ENCODE peak calls at places on chromosomes 3 and 15, in eight cellular contexts. H is psoas muscle, C is adrenal gland, F is astrocyte, D is tibial nerve, E is heart right ventricle, A is neuronal stem cell, V is tibial artery. U is an unnamed sample.
A peak's percentile ranks its signal among the peaks of the same experiment; 100 is the strongest.

GRCh38 chr3:41290736-41291135 is 91.4 kb downstream of the CTNNB1 start:
- DNase-seq in E (no peak), D (no peak), H (no peak), F (no peak), C (no peak), A (no peak), V (no peak), U (peak; percentile 17)

GRCh38 chr3:41328916-41329315 is 129.6 kb downstream of the CTNNB1 start:
- DNase-seq in D (no peak), H (no peak), F (peak; percentile 64), A (no peak), C (no peak), E (no peak), V (no peak), U (no peak)

GRCh38 chr3:126398423-126399347 is 4.0 kb downstream of the CFAP100 start:
- DNase-seq in H (no peak), A (no peak), V (peak; percentile 50), C (no peak), F (no peak), E (no peak), D (no peak), U (no peak)

GRCh38 chr3:156360992-156361391 is 193.9 kb downstream of the SSR3 start:
- DNase-seq in C (no peak), A (no peak), H (no peak), V (no peak), F (no peak), E (no peak), D (no peak), U (no peak)

GRCh38 chr3:69081583-69082262 is 1.6 kb upstream of the UBA3 start:
- DNase-seq in V (no peak), D (no peak), C (no peak), F (peak; percentile 51), A (no peak), E (no peak), H (no peak), U (no peak)

GRCh38 chr15:101262551-101262950 is 10.7 kb upstream of the CHSY1 start:
- DNase-seq in E (no peak), D (no peak), A (no peak), F (no peak), C (no peak), V (no peak), H (no peak), U (no peak)

GRCh38 chr3:52779011-52779410 is 1.6 kb downstream of the ITIH1 start:
- DNase-seq in H (no peak), A (no peak), C (no peak), E (no peak), F (no peak), D (no peak), V (no peak), U (no peak)

GRCh38 chr3:48634661-48635221 is 520 bp downstream of the SLC26A6 start:
- DNase-seq in E (peak; percentile 26), C (peak; percentile 44), V (peak; percentile 86), H (peak; percentile 60), A (peak; percentile 38), F (peak; percentile 45), D (peak; percentile 36), U (peak; percentile 66)

GRCh38 chr3:66182228-66182627 is 38.6 kb upstream of the SLC25A26 start:
- DNase-seq in A (no peak), F (no peak), V (no peak), E (peak; percentile 21), C (no peak), D (no peak), H (no peak), U (no peak)

GRCh38 chr3:96083610-96084009 is 730.8 kb upstream of the EPHA6 start:
- DNase-seq in V (no peak), F (no peak), C (no peak), D (no peak), E (no peak), H (no peak), A (no peak), U (no peak)

GRCh38 chr15:56074866-56075265 is 81.5 kb upstream of the NEDD4 start:
- DNase-seq in H (no peak), F (no peak), A (no peak), D (no peak), E (no peak), V (no peak), C (no peak), U (no peak)

GRCh38 chr15:101029971-101030661 is 111.0 kb downstream of the LRRK1 start:
- DNase-seq in D (no peak), C (no peak), V (peak; percentile 61), E (peak; percentile 2), F (no peak), H (no peak), A (no peak), U (no peak)

GRCh38 chr15:75038948-75039533 is 15.7 kb downstream of the PPCDC start:
- DNase-seq in A (no peak), D (no peak), C (no peak), F (no peak), H (no peak), E (no peak), V (no peak), U (no peak)

DNA sequence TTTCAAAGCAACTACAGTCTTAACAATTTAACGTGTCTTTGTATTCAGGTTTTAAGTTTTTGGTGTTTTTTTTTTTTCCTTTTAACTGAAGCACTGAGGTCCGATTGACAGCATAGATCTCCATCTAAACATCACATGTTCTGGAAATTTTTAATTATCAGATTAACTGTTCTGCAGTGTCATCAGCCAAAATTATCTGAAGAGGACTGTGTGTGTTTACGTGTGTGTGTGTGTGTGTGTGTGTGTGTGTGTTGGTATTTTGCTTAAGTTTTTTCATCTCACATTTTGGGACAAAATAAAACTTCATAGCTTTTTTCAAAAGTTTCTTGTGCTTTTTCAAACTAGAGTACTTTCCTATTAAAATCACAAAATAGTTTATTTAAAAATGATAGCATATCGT is 1.8 kb downstream of the PIK3CA start:
- DNase-seq in H (no peak), D (no peak), F (no peak), A (no peak), V (no peak), E (no peak), C (no peak), U (no peak)
- H3K4me3 ChIP-seq in H (peak overlapping the region; percentile 96), D (peak overlapping the region; percentile 100), F (peak overlapping the region; percentile 97), A (peak overlapping the region; percentile 66), V (peak overlapping the region; percentile 83), E (peak overlapping the region; percentile 87), C (peak overlapping the region; percentile 95), U (peak overlapping the region; percentile 85)

GRCh38 chr15:26323564-26323963 is 449.3 kb downstream of the GABRB3 start:
- DNase-seq in E (no peak), F (no peak), H (no peak), A (no peak), D (no peak), C (no peak), V (no peak), U (no peak)

GRCh38 chr15:26325495-26325894 is 447.4 kb downstream of the GABRB3 start:
- DNase-seq in V (no peak), A (no peak), F (no peak), C (no peak), D (no peak), E (no peak), H (no peak), U (no peak)
- H3K4me3 ChIP-seq in V (no peak overlapping the region), A (no peak overlapping the region), F (no peak overlapping the region), C (no peak overlapping the region), D (no peak overlapping the region), E (no peak overlapping the region), H (no peak overlapping the region), U (no peak overlapping the region)

GRCh38 chr15:72196409-72197044 is 1.1 kb downstream of the GRAMD2A start:
- DNase-seq in F (no peak), V (no peak), C (no peak), H (no peak), D (no peak), E (no peak), A (no peak), U (no peak)

GRCh38 chr15:72198410-72199270 is 1.1 kb upstream of the GRAMD2A start:
- DNase-seq in D (no peak), A (no peak), F (no peak), V (no peak), C (no peak), H (no peak), E (no peak), U (no peak)

GRCh38 chr15:72197460-72198409 is at the start of gene GRAMD2A:
- DNase-seq in D (no peak), H (peak; percentile 34), V (no peak), A (no peak), F (peak; percentile 21), E (no peak), C (no peak), U (peak; percentile 57)

GRCh38 chr15:72195101-72195511 is 2.5 kb downstream of the GRAMD2A start:
- DNase-seq in V (no peak), E (no peak), F (no peak), H (no peak), C (no peak), A (no peak), D (no peak), U (no peak)

GRCh38 chr15:72197045-72197459 is 535 bp downstream of the GRAMD2A start:
- DNase-seq in F (no peak), A (no peak), V (no peak), D (no peak), H (no peak), C (no peak), E (no peak), U (no peak)
- H3K4me3 ChIP-seq in F (no peak overlapping the region), A (no peak overlapping the region), V (peak overlapping the region; percentile 59), D (peak overlapping the region; percentile 78), H (peak overlapping the region; percentile 62), C (peak overlapping the region; percentile 70), E (peak overlapping the region; percentile 54), U (peak overlapping the region; percentile 39)

DNA sequence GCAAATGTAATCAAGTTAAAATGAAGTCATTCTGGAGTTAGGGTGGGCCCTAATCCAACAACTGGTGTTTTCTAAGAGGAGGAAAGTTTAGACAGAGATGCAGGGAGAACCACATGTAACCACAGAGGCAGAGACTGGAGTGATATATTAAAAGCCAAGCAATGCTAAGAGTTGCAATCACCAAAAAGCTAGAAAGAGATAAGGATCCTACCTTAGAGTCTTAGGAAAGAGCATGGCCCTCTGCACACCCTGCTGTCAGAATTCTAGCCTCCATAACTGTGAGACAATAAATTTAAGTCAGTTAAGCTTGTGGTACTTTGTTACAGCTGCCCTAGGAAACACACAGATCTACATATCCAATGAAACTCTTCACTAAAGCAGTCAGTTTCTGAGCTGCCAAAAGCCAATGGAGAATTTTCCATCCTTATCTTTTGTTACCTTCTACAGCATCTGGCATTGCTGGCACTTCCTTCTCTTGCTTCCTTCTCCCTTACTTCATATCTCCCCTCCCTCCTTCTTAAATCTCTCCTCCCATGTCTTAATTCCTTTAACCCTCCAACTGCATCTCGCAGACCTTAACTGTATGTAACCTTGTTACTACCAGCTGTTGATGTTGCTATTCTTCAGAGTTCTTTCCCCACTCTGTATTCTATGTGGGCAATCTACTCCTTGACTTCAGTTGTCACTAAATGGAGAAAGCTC is 11.2 kb downstream of the DCBLD2 start:
- DNase-seq in H (no peak), V (no peak), E (no peak), A (no peak), F (no peak), D (no peak), C (no peak), U (no peak)
- H3K4me3 ChIP-seq in H (no peak overlapping the region), V (no peak overlapping the region), E (no peak overlapping the region), A (no peak overlapping the region), F (peak overlapping the region; percentile 21), D (no peak overlapping the region), C (no peak overlapping the region), U (no peak overlapping the region)

GRCh38 chr3:183933160-183933559 is 48.5 kb upstream of the PARL start:
- DNase-seq in D (no peak), A (no peak), F (no peak), H (no peak), E (no peak), C (no peak), V (no peak), U (no peak)
- H3K4me3 ChIP-seq in D (no peak overlapping the region), A (no peak overlapping the region), F (no peak overlapping the region), H (no peak overlapping the region), E (no peak overlapping the region), C (no peak overlapping the region), V (no peak overlapping the region), U (no peak overlapping the region)

U was measured in cardiac muscle cell.